ENCODE peak calls at places on chromosome 14, in six cellular contexts. I is colonic mucosa; A is GM13976; J is H9; G is AG09309; S is CD4-positive, alpha-beta T cell. D is an unnamed sample.

GRCh38 chr14:73524493-73524892 is 12.4 kb upstream of the ACOT1 start:
- DNase-seq in I (no peak), A (no peak), J (no peak), G (no peak), S (no peak), D (no peak)

GRCh38 chr14:32370720-32371119 is 41.6 kb downstream of the AKAP6 start:
- DNase-seq in I (no peak), A (no peak), J (no peak), G (peak; percentile 56), S (no peak), D (no peak)

GRCh38 chr14:61101803-61102548 is 120.9 kb downstream of the SLC38A6 start:
- DNase-seq in I (no peak), A (no peak), J (peak; percentile 66), G (peak; percentile 43), S (no peak), D (no peak)

GRCh38 chr14:63654346-63654745 is 12.7 kb upstream of the WDR89 start:
- DNase-seq in I (no peak), A (no peak), J (no peak), G (peak; percentile 63), S (no peak), D (no peak)

GRCh38 chr14:50601405-50601804 is 41.5 kb downstream of the ATL1 start:
- DNase-seq in I (no peak), A (no peak), J (no peak), G (peak; percentile 21), S (no peak), D (no peak)

GRCh38 chr14:22375321-22375930 is 213.6 kb downstream of the DAD1 start:
- DNase-seq in I (peak; percentile 40), A (no peak), J (no peak), G (no peak), S (no peak), D (no peak)

GRCh38 chr14:52922059-52922458 is 28.8 kb downstream of the FERMT2 start:
- DNase-seq in I (no peak), A (no peak), J (no peak), G (no peak), S (no peak), D (no peak)

GRCh38 chr14:95533391-95533821 is 1.4 kb upstream of the GLRX5 start:
- DNase-seq in I (no peak), A (no peak), J (no peak), G (no peak), S (no peak), D (no peak)

GRCh38 chr14:51395361-51395849 is 155.4 kb downstream of the TMX1 start:
- DNase-seq in I (no peak), A (no peak), J (peak; percentile 38), G (peak; percentile 70), S (no peak), D (no peak)

GRCh38 chr14:24243336-24243836 is 963 bp upstream of the TINF2 start:
- DNase-seq in I (no peak), A (no peak), J (no peak), G (no peak), S (no peak), D (no peak)

GRCh38 chr14:77061630-77062029 is 33.1 kb upstream of the IRF2BPL start:
- DNase-seq in I (no peak), A (no peak), J (no peak), G (no peak), S (no peak), D (no peak)

GRCh38 chr14:24943024-24943423 is 106.9 kb downstream of the STXBP6 start:
- DNase-seq in I (no peak), A (no peak), J (peak; percentile 90), G (peak; percentile 39), S (no peak), D (no peak)

GRCh38 chr14:92586966-92587365 is 73.4 kb downstream of the RIN3 start:
- DNase-seq in I (no peak), A (no peak), J (no peak), G (no peak), S (no peak), D (no peak)

GRCh38 chr14:24692382-24693352 is 58.7 kb upstream of the GZMB start:
- DNase-seq in I (no peak), A (no peak), J (no peak), G (no peak), S (no peak), D (no peak)

GRCh38 chr14:103743691-103744090 is 28.1 kb downstream of the ZFYVE21 start:
- DNase-seq in I (no peak), A (no peak), J (no peak), G (no peak), S (no peak), D (no peak)

GRCh38 chr14:61461808-61462275 is 140.5 kb downstream of the PRKCH start:
- DNase-seq in I (peak; percentile 59), A (peak; percentile 60), J (no peak), G (no peak), S (no peak), D (no peak)

GRCh38 chr14:61343991-61344405 is 22.6 kb downstream of the PRKCH start:
- DNase-seq in I (no peak), A (no peak), J (no peak), G (no peak), S (peak; percentile 34), D (no peak)

GRCh38 chr14:37559386-37559785 is 35.7 kb downstream of the FOXA1 start:
- DNase-seq in I (no peak), A (no peak), J (no peak), G (no peak), S (no peak), D (no peak)

GRCh38 chr14:86521032-86521730 is 991.2 kb downstream of the FLRT2 start:
- DNase-seq in I (no peak), A (no peak), J (no peak), G (no peak), S (no peak), D (no peak)

GRCh38 chr14:76919811-76920571 is 93.8 kb downstream of the LRRC74A start:
- DNase-seq in I (peak; percentile 65), A (no peak), J (peak; percentile 70), G (no peak), S (peak; percentile 21), D (no peak)

GRCh38 chr14:74616507-74616906 is 4.5 kb upstream of the LTBP2 start:
- DNase-seq in I (no peak), A (no peak), J (no peak), G (no peak), S (no peak), D (no peak)

GRCh38 chr14:71529855-71530254 is 402.4 kb upstream of the RGS6 start:
- DNase-seq in I (no peak), A (no peak), J (no peak), G (peak; percentile 51), S (no peak), D (no peak)

GRCh38 chr14:92368001-92368400 is 45.0 kb downstream of the SLC24A4 start:
- DNase-seq in I (no peak), A (no peak), J (no peak), G (no peak), S (no peak), D (no peak)

GRCh38 chr14:82537831-82538230 is 1004.2 kb upstream of the SEL1L start:
- DNase-seq in I (no peak), A (no peak), J (no peak), G (no peak), S (no peak), D (no peak)

GRCh38 chr14:52082903-52083302 is 14.0 kb upstream of the NID2 start:
- DNase-seq in I (no peak), A (no peak), J (no peak), G (no peak), S (no peak), D (no peak)

GRCh38 chr14:91167380-91167770 is 53.5 kb downstream of the DGLUCY start:
- DNase-seq in I (no peak), A (no peak), J (no peak), G (no peak), S (no peak), D (no peak)

GRCh38 chr14:23052182-23052623 is 5.1 kb downstream of the CDH24 start:
- DNase-seq in I (no peak), A (no peak), J (peak; percentile 73), G (no peak), S (no peak), D (no peak)

GRCh38 chr14:50935126-50936090 is 8.9 kb downstream of the PYGL start:
- DNase-seq in I (peak; percentile 7), A (no peak), J (no peak), G (no peak), S (no peak), D (no peak)

GRCh38 chr14:73242274-73242960 is 5.1 kb downstream of the PAPLN start:
- DNase-seq in I (no peak), A (no peak), J (no peak), G (no peak), S (no peak), D (no peak)

GRCh38 chr14:99517643-99518381 is 36.6 kb downstream of the CCNK start:
- DNase-seq in I (no peak), A (no peak), J (peak; percentile 24), G (no peak), S (no peak), D (no peak)

GRCh38 chr14:102501751-102502315 is 7.7 kb downstream of the ANKRD9 start:
- DNase-seq in I (no peak), A (no peak), J (peak; percentile 47), G (no peak), S (no peak), D (no peak)
- TF ChIP-seq CTCF in I (no peak), A (no peak), J (peak; percentile 64), G (peak; percentile 8), S (no peak), D (peak; percentile 38)

GRCh38 chr14:81211844-81212243 is 8.9 kb downstream of the GTF2A1 start:
- DNase-seq in I (no peak), A (no peak), J (no peak), G (no peak), S (peak; percentile 15), D (no peak)
- TF ChIP-seq CTCF in I (no peak), A (peak; percentile 15), J (peak; percentile 54), G (peak; percentile 47), S (peak; percentile 46), D (peak; percentile 59)

DNA sequence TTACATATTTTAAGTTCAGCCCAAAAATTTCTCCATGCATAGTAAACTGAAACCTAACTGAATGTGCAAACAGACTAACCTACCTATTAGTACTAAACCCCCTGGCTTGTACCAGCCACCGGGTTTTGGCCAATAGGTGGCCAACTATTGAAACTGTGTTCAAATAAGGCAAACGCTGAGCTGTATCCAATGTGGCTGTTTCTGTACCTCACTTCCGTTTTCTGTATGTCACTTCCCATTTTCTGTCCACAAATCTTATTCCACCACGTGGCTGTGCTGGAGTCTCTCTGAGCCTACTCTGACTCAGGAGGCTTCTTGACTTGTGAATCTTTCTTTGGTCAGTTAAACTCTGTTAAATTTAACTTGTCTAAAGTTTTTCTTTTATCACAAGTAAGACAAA is 6.0 kb upstream of the FBXO34 start:
- DNase-seq in I (no peak), A (no peak), J (no peak), G (no peak), S (no peak), D (no peak)
- TF ChIP-seq CTCF in I (no peak), A (no peak), J (peak; percentile 14), G (no peak), S (no peak), D (no peak)

DNA sequence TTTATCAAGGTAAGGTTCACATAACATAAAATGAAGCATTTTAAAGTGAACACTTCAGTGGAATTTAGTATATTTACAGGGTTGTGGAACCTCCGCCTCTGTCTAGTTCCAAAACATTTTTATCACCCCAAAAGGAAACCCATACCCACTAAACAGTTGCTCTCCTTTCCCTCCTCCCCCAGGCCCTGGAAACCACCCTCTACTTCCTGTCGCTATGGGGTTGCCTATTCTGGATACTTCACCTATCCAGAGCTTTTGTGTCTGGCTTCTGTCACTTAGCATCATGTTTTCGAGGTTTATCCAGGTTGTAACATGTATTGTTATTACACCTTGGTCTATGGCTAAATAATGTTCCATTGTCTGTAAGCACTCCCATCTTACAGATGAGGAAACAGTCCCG is 27.7 kb upstream of the ZFP36L1 start:
- DNase-seq in I (no peak), A (peak; percentile 12), J (no peak), G (no peak), S (peak; percentile 50), D (no peak)
- TF ChIP-seq CTCF in I (no peak), A (no peak), J (no peak), G (no peak), S (no peak), D (no peak)

D was measured in type B pancreatic cell.